ENCODE peak calls at places on chromosomes 13 and 19, in six cellular contexts. One of them, this sample, is unnamed.

GRCh38 chr13:47957073-47957472 is 44.0 kb downstream of the SUCLA2 start:
- DNase-seq in IMR-90: no peak
- DNase-seq in neuronal stem cell: no peak
- DNase-seq in mesendoderm: no peak
- DNase-seq in H1: no peak
- DNase-seq in mesenchymal stem cell: no peak
- DNase-seq in this sample: no peak

GRCh38 chr19:22052644-22053013 is 345 bp downstream of the ZNF257 start:
- DNase-seq in IMR-90: no peak
- DNase-seq in neuronal stem cell: no peak
- DNase-seq in mesendoderm: no peak
- DNase-seq in H1: no peak
- DNase-seq in mesenchymal stem cell: no peak
- DNase-seq in this sample: no peak

GRCh38 chr19:15101479-15102082 is 5.6 kb upstream of the SYDE1 start:
- DNase-seq in IMR-90: peak; percentile 56
- DNase-seq in neuronal stem cell: no peak
- DNase-seq in mesendoderm: peak; percentile 75
- DNase-seq in H1: no peak
- DNase-seq in mesenchymal stem cell: peak; percentile 63
- DNase-seq in this sample: peak; percentile 80

GRCh38 chr13:35693142-35693784 is 216.8 kb upstream of the MAB21L1 start:
- DNase-seq in IMR-90: peak; percentile 48
- DNase-seq in neuronal stem cell: no peak
- DNase-seq in mesendoderm: no peak
- DNase-seq in H1: no peak
- DNase-seq in mesenchymal stem cell: no peak
- DNase-seq in this sample: peak; percentile 7

GRCh38 chr13:95535243-95535642 is 17.3 kb upstream of the CLDN10 start:
- DNase-seq in IMR-90: peak; percentile 73
- DNase-seq in neuronal stem cell: no peak
- DNase-seq in mesendoderm: peak; percentile 16
- DNase-seq in H1: no peak
- DNase-seq in mesenchymal stem cell: peak; percentile 26
- DNase-seq in this sample: no peak

GRCh38 chr13:113001251-113002140 is 32.5 kb downstream of the MCF2L start:
- DNase-seq in IMR-90: peak; percentile 3
- DNase-seq in neuronal stem cell: peak; percentile 55
- DNase-seq in mesendoderm: peak; percentile 58
- DNase-seq in H1: no peak
- DNase-seq in mesenchymal stem cell: peak; percentile 18
- DNase-seq in this sample: peak; percentile 57

GRCh38 chr19:44741841-44742352 is 6.6 kb upstream of the BCL3 start:
- DNase-seq in IMR-90: peak; percentile 100
- DNase-seq in neuronal stem cell: no peak
- DNase-seq in mesendoderm: peak; percentile 78
- DNase-seq in H1: no peak
- DNase-seq in mesenchymal stem cell: peak; percentile 100
- DNase-seq in this sample: peak; percentile 59

GRCh38 chr13:111389621-111390521 is 69.4 kb downstream of the TEX29 start:
- DNase-seq in IMR-90: no peak
- DNase-seq in neuronal stem cell: no peak
- DNase-seq in mesendoderm: no peak
- DNase-seq in H1: no peak
- DNase-seq in mesenchymal stem cell: no peak
- DNase-seq in this sample: no peak

GRCh38 chr13:27619711-27620376 is 485 bp downstream of the LNX2 start:
- DNase-seq in IMR-90: peak; percentile 21
- DNase-seq in neuronal stem cell: no peak
- DNase-seq in mesendoderm: peak; percentile 51
- DNase-seq in H1: no peak
- DNase-seq in mesenchymal stem cell: peak; percentile 46
- DNase-seq in this sample: no peak

GRCh38 chr13:85009447-85009846 is 789.8 kb downstream of the SLITRK6 start:
- DNase-seq in IMR-90: no peak
- DNase-seq in neuronal stem cell: no peak
- DNase-seq in mesendoderm: no peak
- DNase-seq in H1: no peak
- DNase-seq in mesenchymal stem cell: peak; percentile 30
- DNase-seq in this sample: no peak

GRCh38 chr19:51783373-51783772 is 11.6 kb upstream of the FPR3 start:
- DNase-seq in IMR-90: no peak
- DNase-seq in neuronal stem cell: no peak
- DNase-seq in mesendoderm: peak; percentile 71
- DNase-seq in H1: no peak
- DNase-seq in mesenchymal stem cell: no peak
- DNase-seq in this sample: no peak

GRCh38 chr13:28469316-28469715 is 25.6 kb downstream of the FLT1 start:
- DNase-seq in IMR-90: no peak
- DNase-seq in neuronal stem cell: no peak
- DNase-seq in mesendoderm: no peak
- DNase-seq in H1: no peak
- DNase-seq in mesenchymal stem cell: no peak
- DNase-seq in this sample: no peak

GRCh38 chr13:59906413-59907027 is 257.2 kb downstream of the DIAPH3 start:
- DNase-seq in IMR-90: peak; percentile 58
- DNase-seq in neuronal stem cell: no peak
- DNase-seq in mesendoderm: peak; percentile 12
- DNase-seq in H1: no peak
- DNase-seq in mesenchymal stem cell: peak; percentile 44
- DNase-seq in this sample: no peak

GRCh38 chr19:29067831-29068230 is 145.1 kb downstream of the UQCRFS1 start:
- DNase-seq in IMR-90: no peak
- DNase-seq in neuronal stem cell: no peak
- DNase-seq in mesendoderm: no peak
- DNase-seq in H1: no peak
- DNase-seq in mesenchymal stem cell: no peak
- DNase-seq in this sample: no peak

GRCh38 chr13:20142019-20142926 is 18.6 kb downstream of the GJA3 start:
- DNase-seq in IMR-90: no peak
- DNase-seq in neuronal stem cell: no peak
- DNase-seq in mesendoderm: no peak
- DNase-seq in H1: no peak
- DNase-seq in mesenchymal stem cell: no peak
- DNase-seq in this sample: peak; percentile 54

GRCh38 chr19:32581704-32582164 is 744 bp downstream of the PDCD5 start:
- DNase-seq in IMR-90: peak; percentile 66
- DNase-seq in neuronal stem cell: no peak
- DNase-seq in mesendoderm: peak; percentile 37
- DNase-seq in H1: no peak
- DNase-seq in mesenchymal stem cell: peak; percentile 87
- DNase-seq in this sample: peak; percentile 31

GRCh38 chr13:30744686-30745085 is 9.3 kb downstream of the ALOX5AP start:
- DNase-seq in IMR-90: no peak
- DNase-seq in neuronal stem cell: no peak
- DNase-seq in mesendoderm: no peak
- DNase-seq in H1: no peak
- DNase-seq in mesenchymal stem cell: no peak
- DNase-seq in this sample: no peak

GRCh38 chr13:30745917-30746686 is 10.8 kb downstream of the ALOX5AP start:
- DNase-seq in IMR-90: no peak
- DNase-seq in neuronal stem cell: no peak
- DNase-seq in mesendoderm: no peak
- DNase-seq in H1: no peak
- DNase-seq in mesenchymal stem cell: peak; percentile 64
- DNase-seq in this sample: no peak

GRCh38 chr13:30742896-30743295 is 7.6 kb downstream of the ALOX5AP start:
- DNase-seq in IMR-90: no peak
- DNase-seq in neuronal stem cell: no peak
- DNase-seq in mesendoderm: no peak
- DNase-seq in H1: no peak
- DNase-seq in mesenchymal stem cell: no peak
- DNase-seq in this sample: no peak

GRCh38 chr13:30743319-30744055 is 8.1 kb downstream of the ALOX5AP start:
- DNase-seq in IMR-90: peak; percentile 99
- DNase-seq in neuronal stem cell: no peak
- DNase-seq in mesendoderm: no peak
- DNase-seq in H1: no peak
- DNase-seq in mesenchymal stem cell: peak; percentile 100
- DNase-seq in this sample: no peak

GRCh38 chr13:30744056-30744684 is 8.8 kb downstream of the ALOX5AP start:
- DNase-seq in IMR-90: peak; percentile 61
- DNase-seq in neuronal stem cell: no peak
- DNase-seq in mesendoderm: no peak
- DNase-seq in H1: no peak
- DNase-seq in mesenchymal stem cell: peak; percentile 86
- DNase-seq in this sample: no peak
- H2BK120ac ChIP-seq in IMR-90: peak overlapping the region; percentile 78
- H2BK120ac ChIP-seq in neuronal stem cell: no peak overlapping the region
- H2BK120ac ChIP-seq in mesendoderm: no peak overlapping the region
- H2BK120ac ChIP-seq in H1: no peak overlapping the region
- H2BK120ac ChIP-seq in mesenchymal stem cell: peak overlapping the region; percentile 65
- H2BK120ac ChIP-seq in this sample: no peak overlapping the region

GRCh38 chr13:76053181-76053580 is 417.1 kb downstream of the LMO7 start:
- DNase-seq in IMR-90: no peak
- DNase-seq in neuronal stem cell: no peak
- DNase-seq in mesendoderm: peak; percentile 39
- DNase-seq in H1: no peak
- DNase-seq in mesenchymal stem cell: no peak
- DNase-seq in this sample: no peak

GRCh38 chr13:76043882-76044281 is 407.8 kb downstream of the LMO7 start:
- DNase-seq in IMR-90: no peak
- DNase-seq in neuronal stem cell: peak; percentile 14
- DNase-seq in mesendoderm: no peak
- DNase-seq in H1: no peak
- DNase-seq in mesenchymal stem cell: no peak
- DNase-seq in this sample: no peak

GRCh38 chr13:76048675-76049396 is 412.7 kb downstream of the LMO7 start:
- DNase-seq in IMR-90: no peak
- DNase-seq in neuronal stem cell: no peak
- DNase-seq in mesendoderm: no peak
- DNase-seq in H1: no peak
- DNase-seq in mesenchymal stem cell: no peak
- DNase-seq in this sample: no peak

GRCh38 chr13:76049397-76049746 is 413.2 kb downstream of the LMO7 start:
- DNase-seq in IMR-90: no peak
- DNase-seq in neuronal stem cell: no peak
- DNase-seq in mesendoderm: no peak
- DNase-seq in H1: no peak
- DNase-seq in mesenchymal stem cell: no peak
- DNase-seq in this sample: no peak

GRCh38 chr13:76048126-76048525 is 412.0 kb downstream of the LMO7 start:
- DNase-seq in IMR-90: no peak
- DNase-seq in neuronal stem cell: no peak
- DNase-seq in mesendoderm: no peak
- DNase-seq in H1: no peak
- DNase-seq in mesenchymal stem cell: no peak
- DNase-seq in this sample: no peak
- H2BK120ac ChIP-seq in IMR-90: no peak overlapping the region
- H2BK120ac ChIP-seq in neuronal stem cell: no peak overlapping the region
- H2BK120ac ChIP-seq in mesendoderm: no peak overlapping the region
- H2BK120ac ChIP-seq in H1: no peak overlapping the region
- H2BK120ac ChIP-seq in mesenchymal stem cell: no peak overlapping the region
- H2BK120ac ChIP-seq in this sample: no peak overlapping the region

GRCh38 chr19:53596056-53596455 is 35.7 kb upstream of the DPRX start:
- DNase-seq in IMR-90: no peak
- DNase-seq in neuronal stem cell: no peak
- DNase-seq in mesendoderm: no peak
- DNase-seq in H1: no peak
- DNase-seq in mesenchymal stem cell: no peak
- DNase-seq in this sample: peak; percentile 67

GRCh38 chr19:53595510-53595867 is 36.3 kb upstream of the DPRX start:
- DNase-seq in IMR-90: no peak
- DNase-seq in neuronal stem cell: no peak
- DNase-seq in mesendoderm: no peak
- DNase-seq in H1: no peak
- DNase-seq in mesenchymal stem cell: no peak
- DNase-seq in this sample: no peak

GRCh38 chr19:53597023-53597422 is 34.8 kb upstream of the DPRX start:
- DNase-seq in IMR-90: no peak
- DNase-seq in neuronal stem cell: no peak
- DNase-seq in mesendoderm: no peak
- DNase-seq in H1: no peak
- DNase-seq in mesenchymal stem cell: no peak
- DNase-seq in this sample: no peak

GRCh38 chr19:53598361-53598760 is 33.4 kb upstream of the DPRX start:
- DNase-seq in IMR-90: no peak
- DNase-seq in neuronal stem cell: no peak
- DNase-seq in mesendoderm: peak; percentile 52
- DNase-seq in H1: no peak
- DNase-seq in mesenchymal stem cell: no peak
- DNase-seq in this sample: no peak

DNA sequence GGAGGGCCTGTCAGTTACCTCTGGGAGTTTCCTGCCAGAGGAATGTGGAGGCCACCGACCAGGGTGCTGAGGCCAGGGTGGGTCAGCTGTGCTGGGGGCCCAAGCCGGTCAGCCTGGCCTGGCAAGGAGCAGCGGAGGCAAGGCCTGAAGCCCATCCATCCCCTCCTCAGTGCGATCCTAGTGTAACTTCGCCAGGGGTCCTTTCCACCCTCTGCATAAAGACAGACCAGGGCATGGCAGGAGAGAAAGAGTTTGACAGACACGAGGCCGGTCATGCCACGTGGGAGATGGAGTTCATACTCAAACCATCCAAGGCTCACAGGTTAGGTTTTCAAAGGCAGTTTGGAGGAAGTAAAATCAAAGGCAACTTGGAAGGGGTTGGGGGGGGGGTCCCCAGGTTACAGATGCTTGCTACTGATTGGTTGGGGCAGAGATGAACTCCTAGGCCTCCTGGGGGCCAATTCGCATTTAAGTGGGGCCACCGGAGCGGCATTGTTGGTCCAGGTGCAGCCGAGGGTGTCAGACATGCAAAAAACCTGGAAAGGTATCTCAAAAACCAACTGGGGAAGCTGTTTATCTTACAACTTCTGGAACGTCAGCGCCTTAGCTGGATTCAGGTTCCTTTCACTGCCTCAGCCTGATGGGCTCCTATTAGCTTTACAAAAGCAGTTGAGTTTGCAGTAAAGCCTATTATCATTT is 36.8 kb upstream of the DPRX start:
- DNase-seq in IMR-90: no peak
- DNase-seq in neuronal stem cell: no peak
- DNase-seq in mesendoderm: peak; percentile 87
- DNase-seq in H1: peak; percentile 95
- DNase-seq in mesenchymal stem cell: no peak
- DNase-seq in this sample: peak; percentile 98
- H2BK120ac ChIP-seq in IMR-90: no peak overlapping the region
- H2BK120ac ChIP-seq in neuronal stem cell: no peak overlapping the region
- H2BK120ac ChIP-seq in mesendoderm: peak overlapping the region; percentile 48
- H2BK120ac ChIP-seq in H1: peak overlapping the region; percentile 100
- H2BK120ac ChIP-seq in mesenchymal stem cell: no peak overlapping the region
- H2BK120ac ChIP-seq in this sample: peak overlapping the region; percentile 2

DNA sequence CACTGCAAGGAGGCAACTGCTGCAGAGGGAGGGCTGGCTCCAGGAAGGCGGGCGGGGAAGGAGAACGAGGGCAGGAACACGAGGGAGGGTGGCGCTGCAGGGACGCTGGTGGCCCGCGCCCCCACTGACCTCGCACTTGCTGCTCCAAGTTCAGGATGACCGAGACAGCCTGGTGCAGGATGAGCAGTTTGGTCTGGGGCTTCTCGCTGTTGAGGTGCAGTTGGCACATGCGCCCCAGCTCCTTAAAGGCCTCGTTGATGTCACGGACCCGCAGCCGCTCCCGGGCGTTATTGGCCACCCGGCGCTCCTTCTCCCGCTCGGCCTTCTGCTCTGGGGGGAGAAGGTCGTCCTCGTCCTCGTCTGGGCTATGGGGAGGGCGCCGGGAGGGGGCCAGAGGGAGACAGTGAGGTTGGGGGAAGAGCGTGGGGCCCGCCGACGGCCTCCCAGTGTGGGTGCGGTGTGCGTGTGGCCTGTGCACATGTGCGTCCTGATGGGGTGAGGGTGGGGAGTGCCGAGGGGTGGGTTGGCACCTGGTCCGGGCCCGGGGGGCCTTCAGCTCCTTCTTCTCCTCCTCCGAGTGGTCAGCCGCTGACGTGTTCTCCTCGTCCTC is 10.0 kb upstream of the UQCR11 start:
- DNase-seq in IMR-90: no peak
- DNase-seq in neuronal stem cell: no peak
- DNase-seq in mesendoderm: no peak
- DNase-seq in H1: no peak
- DNase-seq in mesenchymal stem cell: no peak
- DNase-seq in this sample: no peak
- H2BK120ac ChIP-seq in IMR-90: no peak overlapping the region
- H2BK120ac ChIP-seq in neuronal stem cell: no peak overlapping the region
- H2BK120ac ChIP-seq in mesendoderm: no peak overlapping the region
- H2BK120ac ChIP-seq in H1: no peak overlapping the region
- H2BK120ac ChIP-seq in mesenchymal stem cell: no peak overlapping the region
- H2BK120ac ChIP-seq in this sample: no peak overlapping the region

This sample was measured in H9.